ENCODE peak calls at places on chromosomes 12 and 14, in ten cellular contexts. W is adrenal gland, Q is BE2C, B is hepatocyte, O is GM12865, V is bronchial epithelial cell, G is AG10803, C is cardiac muscle cell, R is ascending aorta, A is choroid plexus epithelial cell. K is an unnamed sample.

GRCh38 chr12:15978431-15978950 is 67.4 kb downstream of the DERA start:
- DNase-seq in O (no peak), A (peak; percentile 87), R (no peak), G (peak; percentile 57), W (no peak), V (peak; percentile 91), B (no peak), Q (no peak), C (peak; percentile 61), K (no peak)

GRCh38 chr12:130254476-130255276 is 83.0 kb upstream of the PIWIL1 start:
- DNase-seq in A (no peak), V (no peak), C (no peak), Q (no peak), R (no peak), W (no peak), O (no peak), G (no peak), B (no peak), K (no peak)

GRCh38 chr12:131131808-131132117 is 178.1 kb downstream of the ADGRD1 start:
- DNase-seq in G (no peak), O (no peak), B (no peak), V (no peak), R (no peak), C (no peak), A (no peak), W (no peak), Q (no peak), K (no peak)

GRCh38 chr12:52546126-52546525 is 6.8 kb downstream of the KRT71 start:
- DNase-seq in R (no peak), Q (no peak), O (no peak), V (no peak), W (no peak), B (no peak), A (no peak), G (no peak), C (no peak), K (no peak)

GRCh38 chr14:86575141-86575540 is 1045.2 kb downstream of the FLRT2 start:
- DNase-seq in O (no peak), G (peak; percentile 8), R (no peak), Q (peak; percentile 76), V (no peak), W (no peak), C (peak; percentile 2), B (no peak), A (peak; percentile 1), K (no peak)

GRCh38 chr12:22993639-22994038 is 368.7 kb downstream of the ETNK1 start:
- DNase-seq in W (no peak), R (no peak), Q (no peak), V (peak; percentile 79), G (no peak), C (no peak), O (no peak), B (no peak), A (no peak), K (no peak)

GRCh38 chr14:70934084-70934483 is 26.8 kb downstream of the PCNX1 start:
- DNase-seq in G (peak; percentile 71), O (no peak), R (no peak), Q (no peak), A (no peak), B (no peak), C (peak; percentile 72), V (peak; percentile 41), W (no peak), K (no peak)

GRCh38 chr12:47949441-47950341 is 13.7 kb upstream of the TMEM106C start:
- DNase-seq in R (no peak), Q (peak; percentile 82), C (peak; percentile 89), G (peak; percentile 87), O (peak; percentile 59), B (peak; percentile 88), W (peak; percentile 90), A (peak; percentile 83), V (peak; percentile 67), K (peak; percentile 60)

GRCh38 chr12:55067701-55068100 is 47.9 kb downstream of the NEUROD4 start:
- DNase-seq in A (no peak), V (no peak), G (no peak), B (no peak), Q (no peak), R (no peak), W (no peak), O (no peak), C (no peak), K (no peak)

GRCh38 chr12:95943231-95943842 is at the start of gene AMDHD1:
- DNase-seq in A (peak; percentile 41), R (no peak), C (peak; percentile 55), G (peak; percentile 40), V (peak; percentile 37), Q (peak; percentile 84), O (peak; percentile 67), W (peak; percentile 76), B (peak; percentile 83), K (peak; percentile 6)

GRCh38 chr12:114695305-114695592 is 11.3 kb upstream of the TBX3 start:
- DNase-seq in O (no peak), V (no peak), W (no peak), G (no peak), R (no peak), Q (no peak), B (no peak), C (no peak), A (no peak), K (no peak)
- TF ChIP-seq CTCF in O (no peak), V (no peak), W (no peak), G (no peak), R (no peak), Q (no peak), B (no peak), C (no peak), A (no peak), K (no peak)

DNA sequence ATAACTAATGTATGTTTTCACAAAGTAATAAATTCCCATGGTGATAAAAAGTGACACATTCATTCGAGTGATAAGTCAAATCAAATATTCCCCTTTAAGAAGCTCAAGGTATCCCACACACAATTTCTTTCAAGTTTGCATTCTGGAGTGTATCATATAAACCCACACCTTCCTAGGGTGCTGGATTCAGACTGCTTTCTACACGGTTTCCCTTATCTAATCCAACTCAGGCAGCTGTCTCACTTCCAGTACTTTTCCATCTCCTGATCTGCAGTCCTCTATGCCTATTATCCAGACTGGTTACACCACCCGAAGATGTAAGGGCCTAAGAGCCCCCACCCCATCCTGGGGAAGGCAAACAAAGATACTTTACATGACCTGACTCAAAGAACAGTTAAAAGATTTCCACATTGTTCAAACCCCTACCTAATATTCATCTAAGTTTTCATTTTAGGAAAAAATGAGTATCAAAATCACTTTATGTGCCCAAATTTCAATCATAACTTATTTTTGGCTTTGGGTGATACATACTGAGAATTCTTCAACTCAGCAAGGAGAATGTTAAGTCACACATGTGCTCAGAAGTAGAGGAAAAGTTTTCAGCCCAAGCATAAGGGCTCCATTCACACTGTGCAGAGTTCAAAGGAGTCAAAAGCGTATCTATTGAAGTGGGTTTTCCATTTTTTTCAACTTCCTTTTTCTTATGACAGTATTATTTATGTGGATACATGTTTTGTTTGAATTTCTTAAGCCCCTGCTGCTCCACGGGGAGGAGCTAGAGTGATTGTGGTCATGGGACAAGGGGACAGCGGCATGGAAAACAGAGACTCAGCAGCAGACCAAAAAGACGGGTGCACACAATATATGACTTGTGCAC is 41.8 kb downstream of the CORO1C start:
- DNase-seq in W (peak; percentile 72), O (peak; percentile 43), R (no peak), B (peak; percentile 27), V (no peak), G (peak; percentile 52), Q (peak; percentile 50), C (peak; percentile 59), A (peak; percentile 78), K (no peak)
- H3K4me3 ChIP-seq in W (peak overlapping the region; percentile 2), O (no peak overlapping the region), R (peak overlapping the region; percentile 33), B (no peak overlapping the region), V (no peak overlapping the region), G (peak overlapping the region; percentile 7), Q (no peak overlapping the region), C (no peak overlapping the region), A (no peak overlapping the region), K (no peak overlapping the region)

DNA sequence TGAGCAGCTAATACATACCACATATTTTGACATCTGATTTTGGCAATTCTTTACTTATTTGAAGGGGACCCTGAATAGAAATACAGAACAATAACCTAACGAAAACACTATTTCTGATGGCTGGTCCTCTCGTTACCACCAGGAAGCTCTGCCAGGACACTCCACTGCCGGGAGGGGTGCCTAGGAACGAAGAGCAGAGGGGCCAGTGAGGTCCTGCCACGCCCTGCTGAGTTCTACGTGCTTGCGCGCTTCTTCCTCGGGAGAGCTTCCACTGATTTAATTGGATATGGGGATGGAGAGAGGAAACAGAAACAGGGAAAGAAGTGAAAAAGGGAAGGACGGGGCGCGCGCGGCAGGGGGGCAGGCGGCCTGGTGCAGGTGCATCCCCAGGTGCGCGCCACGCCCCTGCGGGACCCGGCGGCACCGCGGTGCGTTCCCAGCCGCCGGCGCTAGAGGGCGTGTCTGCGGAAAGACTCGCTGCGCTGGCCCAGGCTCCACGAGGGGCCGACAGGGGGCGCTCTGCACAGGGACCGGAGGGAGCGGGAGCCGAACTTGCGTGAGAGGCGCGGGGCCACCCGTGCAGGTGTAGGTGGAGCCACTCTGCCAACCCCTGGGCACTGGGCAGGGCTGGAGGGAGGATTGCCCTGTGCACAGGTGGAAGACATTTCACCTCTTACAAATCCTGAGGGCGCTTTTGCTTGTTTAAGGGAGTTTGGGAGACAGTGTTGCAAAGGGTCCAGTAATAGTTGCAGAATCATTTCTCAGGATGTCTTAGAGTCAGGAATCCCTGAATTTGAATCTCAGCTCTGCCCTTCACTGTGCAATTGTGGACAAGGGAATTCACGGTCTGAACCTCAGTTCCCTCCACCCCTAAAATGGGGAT is 986.3 kb upstream of the TMEM132C start:
- DNase-seq in V (no peak), B (peak; percentile 76), O (peak; percentile 55), W (peak; percentile 54), Q (peak; percentile 52), C (peak; percentile 1), R (no peak), A (peak; percentile 30), G (no peak), K (peak; percentile 7)
- TF ChIP-seq CTCF in V (peak; percentile 93), B (peak; percentile 97), O (peak; percentile 80), W (peak; percentile 78), Q (peak; percentile 59), C (peak; percentile 48), R (peak; percentile 76), A (peak; percentile 75), G (peak; percentile 43), K (peak; percentile 99)

GRCh38 chr14:102033241-102033640 is 53.6 kb downstream of the HSP90AA1 start:
- DNase-seq in R (no peak), Q (no peak), A (no peak), V (no peak), B (no peak), G (no peak), W (no peak), C (no peak), O (no peak), K (no peak)

GRCh38 chr14:102040153-102040552 is 46.7 kb downstream of the HSP90AA1 start:
- DNase-seq in B (no peak), V (no peak), C (no peak), R (no peak), A (no peak), G (no peak), O (no peak), W (no peak), Q (no peak), K (no peak)

GRCh38 chr14:102039157-102039556 is 47.7 kb downstream of the HSP90AA1 start:
- DNase-seq in B (no peak), W (no peak), A (no peak), R (no peak), G (no peak), Q (no peak), C (no peak), O (no peak), V (no peak), K (no peak)

GRCh38 chr14:102034301-102034700 is 52.5 kb downstream of the HSP90AA1 start:
- DNase-seq in G (no peak), B (no peak), A (no peak), Q (no peak), W (no peak), O (no peak), V (no peak), C (no peak), R (no peak), K (no peak)

GRCh38 chr14:102035914-102036313 is 50.9 kb downstream of the HSP90AA1 start:
- DNase-seq in G (no peak), R (no peak), W (no peak), Q (no peak), B (no peak), V (no peak), C (no peak), A (no peak), O (no peak), K (no peak)
- H3K4me3 ChIP-seq in G (no peak overlapping the region), R (no peak overlapping the region), W (no peak overlapping the region), Q (no peak overlapping the region), B (no peak overlapping the region), V (no peak overlapping the region), C (no peak overlapping the region), A (no peak overlapping the region), O (no peak overlapping the region), K (no peak overlapping the region)

K was measured in LNCaP clone FGC.